ENCODE peak calls at places on chromosome 17, in four cellular contexts. N is stomach; T is stimulated activated CD4-positive, alpha-beta T cell treated with anti-CD3 and anti-CD28 coated beads, TNF-alpha, amount 100 ng/mL, for 48 hours; V is NCI-H2029. I is an unnamed sample.

GRCh38 chr17:60538726-60539125 is 12.7 kb upstream of the APPBP2 start:
- DNase-seq in V (no peak), N (no peak), T (no peak), I (no peak)

GRCh38 chr17:43644081-43644480 is 17.6 kb downstream of the MEOX1 start:
- DNase-seq in N (no peak), T (no peak), V (no peak), I (no peak)

GRCh38 chr17:9427460-9428315 is 147.9 kb downstream of the STX8 start:
- DNase-seq in N (no peak), T (no peak), V (no peak), I (no peak)

GRCh38 chr17:20852541-20853370 is 190.1 kb downstream of the USP22 start:
- DNase-seq in V (peak), T (no peak), N (no peak), I (no peak)

GRCh38 chr17:82884341-82884871 is 44.6 kb upstream of the ZNF750 start:
- DNase-seq in T (no peak), N (no peak), V (no peak), I (no peak)

GRCh38 chr17:77634710-77635109 is 323.8 kb upstream of the TNRC6C start:
- DNase-seq in V (no peak), T (peak), N (no peak), I (no peak)

GRCh38 chr17:73138541-73139138 is 26.2 kb upstream of the SSTR2 start:
- DNase-seq in T (no peak), N (no peak), V (no peak), I (no peak)

GRCh38 chr17:50132104-50132794 is 2.3 kb upstream of the SAMD14 start:
- DNase-seq in V (no peak), T (no peak), N (no peak), I (no peak)

GRCh38 chr17:77571562-77571981 is 386.9 kb upstream of the TNRC6C start:
- DNase-seq in T (no peak), N (peak), V (no peak), I (no peak)

GRCh38 chr17:77409282-77410161 is 268.8 kb downstream of the SEC14L1 start:
- DNase-seq in T (no peak), V (no peak), N (peak), I (no peak)

GRCh38 chr17:16981928-16982327 is 10.0 kb upstream of the TNFRSF13B start:
- DNase-seq in T (no peak), N (no peak), V (no peak), I (no peak)

GRCh38 chr17:82489117-82489516 is 30.4 kb upstream of the FOXK2 start:
- DNase-seq in T (no peak), V (no peak), N (no peak), I (no peak)

I was measured in LNCaP clone FGC.